ENCODE peak calls at places on chromosomes 6 and 20, in eight cellular contexts. One of them, this sample, is unnamed.

GRCh38 chr6:107064579-107065065 is 36.6 kb downstream of the MTRES1 start:
- DNase-seq in left ventricle myocardium inferior: no peak
- DNase-seq in HCEC 1CT: peak
- DNase-seq in DMS 273 treated with DMSO at 0.1 percent for 48 hours: no peak
- DNase-seq in T1000: no peak
- DNase-seq in AG08396: peak
- DNase-seq in Calu3: peak
- DNase-seq in RWPE2: no peak
- DNase-seq in this sample: no peak

GRCh38 chr6:138428943-138429616 is 25.1 kb downstream of the HEBP2 start:
- DNase-seq in DMS 273 treated with DMSO at 0.1 percent for 48 hours: no peak
- DNase-seq in AG08396: peak
- DNase-seq in HCEC 1CT: peak
- DNase-seq in RWPE2: no peak
- DNase-seq in left ventricle myocardium inferior: no peak
- DNase-seq in Calu3: no peak
- DNase-seq in T1000: no peak
- DNase-seq in this sample: no peak

GRCh38 chr6:134060491-134061106 is 8.2 kb upstream of the SLC2A12 start:
- DNase-seq in T1000: no peak
- DNase-seq in DMS 273 treated with DMSO at 0.1 percent for 48 hours: no peak
- DNase-seq in left ventricle myocardium inferior: no peak
- DNase-seq in AG08396: peak
- DNase-seq in HCEC 1CT: peak
- DNase-seq in Calu3: no peak
- DNase-seq in RWPE2: no peak
- DNase-seq in this sample: no peak

GRCh38 chr20:19095762-19096161 is 116.7 kb upstream of the SLC24A3 start:
- DNase-seq in RWPE2: no peak
- DNase-seq in DMS 273 treated with DMSO at 0.1 percent for 48 hours: no peak
- DNase-seq in T1000: no peak
- DNase-seq in AG08396: no peak
- DNase-seq in HCEC 1CT: no peak
- DNase-seq in left ventricle myocardium inferior: no peak
- DNase-seq in Calu3: no peak
- DNase-seq in this sample: no peak

GRCh38 chr6:3235486-3235885 is 8.0 kb upstream of the TUBB2B start:
- DNase-seq in RWPE2: no peak
- DNase-seq in AG08396: no peak
- DNase-seq in T1000: no peak
- DNase-seq in left ventricle myocardium inferior: no peak
- DNase-seq in HCEC 1CT: no peak
- DNase-seq in DMS 273 treated with DMSO at 0.1 percent for 48 hours: no peak
- DNase-seq in Calu3: no peak
- DNase-seq in this sample: no peak

GRCh38 chr6:163427498-163428254 is 13.2 kb downstream of the QKI start:
- DNase-seq in RWPE2: no peak
- DNase-seq in left ventricle myocardium inferior: no peak
- DNase-seq in AG08396: no peak
- DNase-seq in Calu3: no peak
- DNase-seq in HCEC 1CT: peak
- DNase-seq in T1000: no peak
- DNase-seq in DMS 273 treated with DMSO at 0.1 percent for 48 hours: peak
- DNase-seq in this sample: no peak

GRCh38 chr20:31701591-31701990 is 21.1 kb downstream of the BCL2L1 start:
- DNase-seq in RWPE2: no peak
- DNase-seq in AG08396: no peak
- DNase-seq in Calu3: no peak
- DNase-seq in HCEC 1CT: no peak
- DNase-seq in DMS 273 treated with DMSO at 0.1 percent for 48 hours: no peak
- DNase-seq in left ventricle myocardium inferior: no peak
- DNase-seq in T1000: no peak
- DNase-seq in this sample: no peak

GRCh38 chr20:45440424-45440823 is 24.5 kb downstream of the PIGT start:
- DNase-seq in DMS 273 treated with DMSO at 0.1 percent for 48 hours: no peak
- DNase-seq in RWPE2: no peak
- DNase-seq in T1000: no peak
- DNase-seq in Calu3: no peak
- DNase-seq in left ventricle myocardium inferior: no peak
- DNase-seq in AG08396: no peak
- DNase-seq in HCEC 1CT: no peak
- DNase-seq in this sample: no peak

GRCh38 chr6:103367212-103367611 is 1492.5 kb downstream of the HACE1 start:
- DNase-seq in RWPE2: no peak
- DNase-seq in Calu3: no peak
- DNase-seq in T1000: no peak
- DNase-seq in DMS 273 treated with DMSO at 0.1 percent for 48 hours: no peak
- DNase-seq in HCEC 1CT: no peak
- DNase-seq in AG08396: no peak
- DNase-seq in left ventricle myocardium inferior: no peak
- DNase-seq in this sample: no peak

GRCh38 chr6:89597988-89598387 is 40.6 kb downstream of the LYRM2 start:
- DNase-seq in T1000: no peak
- DNase-seq in AG08396: peak
- DNase-seq in DMS 273 treated with DMSO at 0.1 percent for 48 hours: peak
- DNase-seq in left ventricle myocardium inferior: no peak
- DNase-seq in HCEC 1CT: no peak
- DNase-seq in Calu3: peak
- DNase-seq in RWPE2: no peak
- DNase-seq in this sample: no peak

GRCh38 chr6:30071081-30071818 is 4.3 kb downstream of the PPP1R11 start:
- DNase-seq in HCEC 1CT: no peak
- DNase-seq in Calu3: no peak
- DNase-seq in left ventricle myocardium inferior: peak
- DNase-seq in AG08396: no peak
- DNase-seq in RWPE2: no peak
- DNase-seq in T1000: no peak
- DNase-seq in DMS 273 treated with DMSO at 0.1 percent for 48 hours: no peak
- DNase-seq in this sample: no peak

GRCh38 chr6:1325471-1326309 is 13.8 kb downstream of the FOXQ1 start:
- DNase-seq in T1000: peak
- DNase-seq in left ventricle myocardium inferior: no peak
- DNase-seq in HCEC 1CT: peak
- DNase-seq in DMS 273 treated with DMSO at 0.1 percent for 48 hours: no peak
- DNase-seq in RWPE2: peak
- DNase-seq in Calu3: peak
- DNase-seq in AG08396: peak
- DNase-seq in this sample: no peak

GRCh38 chr20:8756410-8756809 is 312.5 kb upstream of the PLCB4 start:
- DNase-seq in HCEC 1CT: peak
- DNase-seq in RWPE2: no peak
- DNase-seq in T1000: peak
- DNase-seq in DMS 273 treated with DMSO at 0.1 percent for 48 hours: no peak
- DNase-seq in Calu3: no peak
- DNase-seq in AG08396: peak
- DNase-seq in left ventricle myocardium inferior: no peak
- DNase-seq in this sample: no peak

GRCh38 chr6:2669067-2669710 is 81.5 kb downstream of the MYLK4 start:
- DNase-seq in HCEC 1CT: no peak
- DNase-seq in T1000: no peak
- DNase-seq in RWPE2: no peak
- DNase-seq in Calu3: no peak
- DNase-seq in DMS 273 treated with DMSO at 0.1 percent for 48 hours: no peak
- DNase-seq in AG08396: no peak
- DNase-seq in left ventricle myocardium inferior: no peak
- DNase-seq in this sample: no peak

This sample was measured in progenitor cell of endocrine pancreas.